ENCODE peak calls at places on chromosomes 4 and X, in nine cellular contexts. P, E, J, I, C, X, B, V and F are unnamed samples.
A peak's percentile ranks its signal among the peaks of the same experiment; 100 is the strongest.

GRCh38 chr4:106864231-106864630 is 171.9 kb downstream of the DKK2 start:
- DNase-seq in P (no peak), E (no peak), J (no peak), I (no peak), C (no peak), X (no peak), B (no peak), V (no peak), F (no peak)

GRCh38 chr4:163196904-163197505 is 30.3 kb upstream of the NAF1 start:
- DNase-seq in P (no peak), E (no peak), J (no peak), I (no peak), C (no peak), X (no peak), B (no peak), V (no peak), F (no peak)

GRCh38 chrX:139187738-139188137 is 342.8 kb upstream of the F9 start:
- DNase-seq in P (no peak), E (peak; percentile 28), J (no peak), I (no peak), C (no peak), X (no peak), B (no peak), V (no peak), F (no peak)

GRCh38 chr4:36337665-36338064 is 56.2 kb downstream of the DTHD1 start:
- DNase-seq in P (no peak), E (no peak), J (no peak), I (no peak), C (no peak), X (no peak), B (no peak), V (no peak), F (no peak)

GRCh38 chr4:180567080-180567479 is 1676.1 kb upstream of the TENM3 start:
- DNase-seq in P (no peak), E (no peak), J (no peak), I (no peak), C (no peak), X (no peak), B (no peak), V (no peak), F (no peak)

GRCh38 chr4:3371038-3371437 is 70.7 kb upstream of the HGFAC start:
- DNase-seq in P (no peak), E (no peak), J (no peak), I (no peak), C (no peak), X (no peak), B (no peak), V (no peak), F (peak; percentile 15)

GRCh38 chrX:154431321-154431720 is 2.8 kb downstream of the ATP6AP1 start:
- DNase-seq in P (no peak), E (no peak), J (no peak), I (no peak), C (no peak), X (no peak), B (no peak), V (no peak), F (peak; percentile 36)

GRCh38 chr4:138279286-138279685 is 37.1 kb upstream of the SLC7A11 start:
- DNase-seq in P (no peak), E (peak; percentile 45), J (no peak), I (no peak), C (no peak), X (no peak), B (no peak), V (no peak), F (no peak)

GRCh38 chr4:55027596-55027995 is 97.8 kb downstream of the KDR start:
- DNase-seq in P (no peak), E (no peak), J (no peak), I (no peak), C (no peak), X (no peak), B (no peak), V (no peak), F (no peak)

GRCh38 chr4:30380404-30380998 is 339.7 kb upstream of the PCDH7 start:
- DNase-seq in P (peak; percentile 79), E (peak; percentile 79), J (peak; percentile 54), I (no peak), C (no peak), X (no peak), B (no peak), V (peak; percentile 50), F (peak; percentile 23)

GRCh38 chr4:93780080-93780479 is 48.5 kb upstream of the ATOH1 start:
- DNase-seq in P (no peak), E (no peak), J (no peak), I (no peak), C (no peak), X (no peak), B (no peak), V (no peak), F (no peak)

GRCh38 chr4:38469410-38469809 is 194.6 kb upstream of the KLF3 start:
- DNase-seq in P (no peak), E (no peak), J (no peak), I (no peak), C (no peak), X (no peak), B (no peak), V (no peak), F (no peak)

DNA sequence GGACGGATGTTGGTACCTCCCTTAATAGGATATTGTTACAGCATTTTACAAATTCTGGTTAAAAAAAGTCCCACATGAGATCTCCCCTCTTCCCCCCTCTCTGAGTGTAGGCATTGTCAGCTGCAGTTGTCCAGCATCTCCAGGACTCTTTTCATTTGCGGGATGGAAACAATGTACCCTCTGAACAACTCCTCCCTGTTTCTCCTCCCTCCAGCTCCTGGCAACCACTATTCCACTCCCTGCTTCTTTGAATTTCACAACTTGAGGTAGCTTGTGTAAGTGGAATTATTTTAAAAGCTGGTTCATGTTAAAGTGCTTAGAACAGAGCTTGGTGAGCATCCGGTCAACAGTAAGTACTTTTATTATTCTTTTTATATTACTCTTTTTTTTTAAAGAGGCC is 69.8 kb downstream of the TBL1X start:
- DNase-seq in P (no peak), E (no peak), J (no peak), I (no peak), C (no peak), X (no peak), B (no peak), V (no peak), F (no peak)
- H3K4me1 ChIP-seq in P (peaks cover 7% of the 10 kb centered on the region), E (no peaks in the 10 kb centered on the region), J (peaks cover 40% of the 10 kb centered on the region), I (peaks cover 3% of the 10 kb centered on the region), C (peaks cover 23% of the 10 kb centered on the region), X (no peaks in the 10 kb centered on the region), B (peaks cover 6% of the 10 kb centered on the region), V (peaks cover 13% of the 10 kb centered on the region), F (no peaks in the 10 kb centered on the region)

GRCh38 chr4:143359794-143360193 is 23.1 kb downstream of the GAB1 start:
- DNase-seq in P (no peak), E (no peak), J (no peak), I (no peak), C (no peak), X (no peak), B (no peak), V (no peak), F (no peak)

GRCh38 chr4:143357161-143357845 is 20.6 kb downstream of the GAB1 start:
- DNase-seq in P (no peak), E (peak; percentile 93), J (peak; percentile 77), I (no peak), C (no peak), X (no peak), B (no peak), V (no peak), F (no peak)

GRCh38 chr4:143358923-143359694 is 22.4 kb downstream of the GAB1 start:
- DNase-seq in P (no peak), E (peak; percentile 91), J (peak; percentile 91), I (no peak), C (no peak), X (no peak), B (no peak), V (peak; percentile 74), F (peak; percentile 32)

GRCh38 chr4:143356493-143356892 is 19.8 kb downstream of the GAB1 start:
- DNase-seq in P (no peak), E (no peak), J (peak; percentile 88), I (no peak), C (no peak), X (no peak), B (no peak), V (no peak), F (no peak)

GRCh38 chr4:143358419-143358818 is 21.7 kb downstream of the GAB1 start:
- DNase-seq in P (no peak), E (no peak), J (no peak), I (no peak), C (no peak), X (no peak), B (no peak), V (no peak), F (no peak)
- H3K4me1 ChIP-seq in P (peaks cover 8% of the 10 kb centered on the region), E (peaks cover 50% of the 10 kb centered on the region), J (peaks cover 99% of the 10 kb centered on the region), I (peaks cover 13% of the 10 kb centered on the region), C (peaks cover 75% of the 10 kb centered on the region), X (no peaks in the 10 kb centered on the region), B (peaks cover 25% of the 10 kb centered on the region), V (peaks cover 50% of the 10 kb centered on the region), F (peaks cover 88% of the 10 kb centered on the region)

GRCh38 chr4:48120132-48120531 is 13.9 kb downstream of the TXK start:
- DNase-seq in P (no peak), E (no peak), J (no peak), I (no peak), C (no peak), X (no peak), B (no peak), V (no peak), F (no peak)

GRCh38 chr4:48124870-48125269 is 9.2 kb downstream of the TXK start:
- DNase-seq in P (no peak), E (no peak), J (no peak), I (no peak), C (no peak), X (no peak), B (no peak), V (no peak), F (no peak)

GRCh38 chr4:48122756-48123155 is 11.3 kb downstream of the TXK start:
- DNase-seq in P (no peak), E (no peak), J (no peak), I (no peak), C (no peak), X (no peak), B (no peak), V (no peak), F (no peak)

GRCh38 chr4:48118081-48118480 is 16.0 kb downstream of the TXK start:
- DNase-seq in P (no peak), E (no peak), J (no peak), I (no peak), C (no peak), X (no peak), B (no peak), V (no peak), F (no peak)

GRCh38 chr4:48121180-48121579 is 12.9 kb downstream of the TXK start:
- DNase-seq in P (no peak), E (peak; percentile 73), J (no peak), I (no peak), C (no peak), X (no peak), B (no peak), V (no peak), F (no peak)
- H3K4me1 ChIP-seq in P (peaks cover 3% of the 10 kb centered on the region), E (peaks cover 13% of the 10 kb centered on the region), J (no peaks in the 10 kb centered on the region), I (no peaks in the 10 kb centered on the region), C (no peaks in the 10 kb centered on the region), X (peaks cover 19% of the 10 kb centered on the region), B (no peaks in the 10 kb centered on the region), V (no peaks in the 10 kb centered on the region), F (no peaks in the 10 kb centered on the region)

DNA sequence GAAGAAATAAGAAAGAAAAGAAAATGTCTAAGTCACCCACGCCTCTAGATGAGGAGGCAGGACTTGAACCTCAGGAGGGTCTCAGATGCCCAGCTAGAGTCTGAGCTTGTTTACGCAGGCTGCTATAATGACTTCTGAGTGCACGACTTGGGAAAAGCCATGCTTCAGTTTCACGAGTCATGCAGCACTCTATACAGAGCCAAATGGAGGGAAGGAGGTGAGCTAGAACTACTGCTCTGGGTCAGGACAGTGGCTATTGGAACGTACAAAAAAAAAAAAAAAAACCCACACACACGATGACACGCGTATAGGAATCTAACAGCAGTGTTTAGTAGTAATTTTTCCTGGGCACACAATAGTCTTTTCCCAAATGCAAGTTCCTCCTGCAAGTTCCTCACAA is 36.8 kb downstream of the IRF2 start:
- DNase-seq in P (no peak), E (no peak), J (no peak), I (no peak), C (no peak), X (no peak), B (no peak), V (no peak), F (no peak)
- H3K4me1 ChIP-seq in P (peaks cover 14% of the 10 kb centered on the region), E (no peaks in the 10 kb centered on the region), J (peaks cover 6% of the 10 kb centered on the region), I (no peaks in the 10 kb centered on the region), C (peaks cover 88% of the 10 kb centered on the region), X (no peaks in the 10 kb centered on the region), B (peaks cover 22% of the 10 kb centered on the region), V (peaks cover 28% of the 10 kb centered on the region), F (peaks cover 84% of the 10 kb centered on the region)